ENCODE peak calls at places on chromosomes 16 and 17, in four cellular contexts. W, J, V and C are unnamed samples.
A peak's percentile ranks its signal among the peaks of the same experiment; 100 is the strongest.

GRCh38 chr17:81951785-81952684 is 5.0 kb upstream of the MYADML2 start:
- DNase-seq in W (no peak), J (no peak), V (no peak), C (no peak)

GRCh38 chr17:59666235-59666634 is 41.0 kb downstream of the PTRH2 start:
- DNase-seq in W (no peak), J (no peak), V (no peak), C (no peak)

GRCh38 chr17:43737722-43738121 is 20.9 kb downstream of the SOST start:
- DNase-seq in W (no peak), J (no peak), V (no peak), C (no peak)

GRCh38 chr17:34071891-34072420 is 183.1 kb upstream of the CCL2 start:
- DNase-seq in W (no peak), J (no peak), V (no peak), C (no peak)

GRCh38 chr16:56357291-56357764 is 68.0 kb downstream of the AMFR start:
- DNase-seq in W (no peak), J (peak; percentile 24), V (no peak), C (no peak)

GRCh38 chr16:88818610-88818874 is 6.8 kb upstream of the APRT start:
- DNase-seq in W (no peak), J (no peak), V (no peak), C (no peak)

GRCh38 chr17:56879280-56879679 is 34.6 kb downstream of the TRIM25 start:
- DNase-seq in W (no peak), J (no peak), V (no peak), C (no peak)

GRCh38 chr17:61556224-61557188 is 34.5 kb downstream of the NACA2 start:
- DNase-seq in W (no peak), J (no peak), V (no peak), C (no peak)

GRCh38 chr17:62617894-62618472 is 9.5 kb upstream of the MRC2 start:
- DNase-seq in W (no peak), J (no peak), V (no peak), C (no peak)

GRCh38 chr17:47197821-47198220 is 8.7 kb upstream of the CDC27 start:
- DNase-seq in W (no peak), J (no peak), V (no peak), C (no peak)

GRCh38 chr16:50011707-50012106 is 13.3 kb upstream of the CNEP1R1 start:
- DNase-seq in W (no peak), J (no peak), V (no peak), C (no peak)

GRCh38 chr16:3494574-3494973 is 715 bp downstream of the C16orf90 start:
- DNase-seq in W (no peak), J (no peak), V (no peak), C (no peak)

GRCh38 chr16:3488801-3489200 is 6.5 kb downstream of the C16orf90 start:
- DNase-seq in W (no peak), J (no peak), V (no peak), C (no peak)

GRCh38 chr16:3490911-3491629 is 4.2 kb downstream of the C16orf90 start:
- DNase-seq in W (no peak), J (peak; percentile 57), V (no peak), C (no peak)

GRCh38 chr16:3495166-3495565 is at the start of gene C16orf90:
- DNase-seq in W (no peak), J (no peak), V (no peak), C (no peak)

GRCh38 chr16:3492356-3492755 is 2.9 kb downstream of the C16orf90 start:
- DNase-seq in W (no peak), J (no peak), V (no peak), C (no peak)
- TF ChIP-seq CTCF in W (no peak), J (no peak), V (no peak), C (no peak)

GRCh38 chr17:27354051-27354490 is 60.2 kb downstream of the WSB1 start:
- DNase-seq in W (no peak), J (no peak), V (no peak), C (no peak)

GRCh38 chr17:27356091-27356705 is 62.3 kb downstream of the WSB1 start:
- DNase-seq in W (no peak), J (no peak), V (no peak), C (no peak)

GRCh38 chr17:27354491-27355081 is 60.7 kb downstream of the WSB1 start:
- DNase-seq in W (no peak), J (no peak), V (no peak), C (no peak)

GRCh38 chr17:27357236-27357635 is 63.3 kb downstream of the WSB1 start:
- DNase-seq in W (no peak), J (no peak), V (no peak), C (no peak)

GRCh38 chr17:27355419-27355818 is 61.5 kb downstream of the WSB1 start:
- DNase-seq in W (no peak), J (no peak), V (no peak), C (no peak)
- H3K27me3 ChIP-seq in W (no peaks in the 10 kb centered on the region), J (no peaks in the 10 kb centered on the region), V (no peaks in the 10 kb centered on the region), C (no peaks in the 10 kb centered on the region)

DNA sequence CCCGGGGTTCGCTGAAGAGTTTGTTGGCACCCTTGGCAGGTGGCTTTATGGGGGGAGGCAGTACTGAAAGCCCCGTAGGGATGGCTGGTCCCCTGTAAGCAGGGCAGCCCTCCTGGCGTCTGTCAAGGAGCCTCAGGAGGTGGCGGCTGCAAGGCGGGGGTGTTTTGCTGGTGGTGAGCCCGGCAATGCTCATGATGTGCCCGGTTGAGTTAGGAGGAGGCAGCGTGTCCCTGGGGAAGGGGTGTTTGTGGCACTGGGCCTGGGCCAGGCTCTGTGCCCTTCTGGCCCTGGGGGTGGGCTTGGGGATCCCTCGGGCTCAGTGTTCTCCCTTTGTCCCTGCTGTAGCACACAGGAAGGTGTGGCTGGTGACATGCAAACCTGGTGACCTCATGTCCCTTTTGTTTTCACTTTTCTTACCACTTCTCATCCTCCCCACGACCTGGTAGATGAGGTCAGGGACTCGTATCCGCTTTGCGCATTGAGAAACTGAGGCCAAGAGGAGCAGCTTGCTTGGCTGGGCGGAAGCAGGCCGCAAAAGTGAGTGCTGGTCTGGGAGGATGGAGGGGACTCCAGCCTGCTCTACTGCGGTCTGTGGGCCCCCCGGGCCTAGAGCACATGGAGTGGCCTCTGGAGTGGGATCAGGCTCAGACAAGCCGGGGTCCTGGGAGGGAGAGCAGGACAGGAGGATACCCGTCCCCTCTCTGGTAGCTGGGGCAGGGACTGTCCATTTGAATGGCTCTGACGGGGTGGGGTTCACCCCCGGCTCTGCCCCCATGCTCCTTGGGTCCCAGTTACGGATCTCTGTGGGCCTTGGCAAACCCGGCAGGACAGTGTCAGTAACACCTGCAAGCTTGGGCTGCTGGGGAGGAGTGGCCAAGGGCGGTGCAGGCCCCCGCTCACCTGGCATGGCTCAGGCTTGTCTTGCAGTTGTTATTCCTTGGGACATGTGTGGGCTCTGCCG is 2.2 kb downstream of the SNN start:
- DNase-seq in W (peak; percentile 43), J (no peak), V (no peak), C (no peak)
- H3K27ac ChIP-seq in W (peak overlapping the region; percentile 73), J (peak overlapping the region; percentile 57), V (peak overlapping the region; percentile 86), C (peak overlapping the region; percentile 57)

GRCh38 chr16:709651-710499 is 4.3 kb upstream of the FBXL16 start:
- DNase-seq in W (no peak), J (no peak), V (peak; percentile 96), C (no peak)
- TF ChIP-seq CTCF in W (no peak), J (no peak), V (no peak), C (no peak)